ENCODE peak calls at places on chromosomes 3 and 15, in five cellular contexts. H is cardiac muscle cell, W is AG04450, J is NB4, F is GM20000. O is an unnamed sample.

GRCh38 chr3:172692751-172693310 is 18.0 kb downstream of the NCEH1 start:
- DNase-seq in H (no peak), W (no peak), J (peak), F (no peak), O (no peak)

GRCh38 chr3:57917611-57918010 is 90.6 kb upstream of the FLNB start:
- DNase-seq in H (no peak), W (no peak), J (no peak), F (no peak), O (no peak)

GRCh38 chr3:59442056-59442455 is 392.2 kb upstream of the CFAP20DC start:
- DNase-seq in H (no peak), W (no peak), J (no peak), F (no peak), O (no peak)

GRCh38 chr15:65292938-65293518 is 2.8 kb upstream of the RNU5A-1 start:
- DNase-seq in H (no peak), W (no peak), J (no peak), F (no peak), O (no peak)

GRCh38 chr3:102544741-102545140 is 109.9 kb downstream of the ZPLD1 start:
- DNase-seq in H (no peak), W (no peak), J (no peak), F (no peak), O (no peak)

GRCh38 chr15:31393441-31394091 is 66.9 kb downstream of the KLF13 start:
- DNase-seq in H (no peak), W (no peak), J (peak), F (peak), O (no peak)

GRCh38 chr3:145522893-145523651 is 637.9 kb downstream of the PLOD2 start:
- DNase-seq in H (no peak), W (no peak), J (no peak), F (no peak), O (no peak)

GRCh38 chr3:134650431-134651346 is at the start of gene KY:
- DNase-seq in H (peak), W (no peak), J (peak), F (no peak), O (no peak)

GRCh38 chr3:183098538-183099025 is 714 bp downstream of the MCCC1 start:
- DNase-seq in H (no peak), W (no peak), J (no peak), F (peak), O (no peak)

GRCh38 chr3:54954019-54954418 is 26.2 kb upstream of the LRTM1 start:
- DNase-seq in H (peak), W (peak), J (no peak), F (no peak), O (peak)

GRCh38 chr3:37985637-37986320 is 4.8 kb upstream of the VILL start:
- DNase-seq in H (no peak), W (no peak), J (no peak), F (no peak), O (no peak)

DNA sequence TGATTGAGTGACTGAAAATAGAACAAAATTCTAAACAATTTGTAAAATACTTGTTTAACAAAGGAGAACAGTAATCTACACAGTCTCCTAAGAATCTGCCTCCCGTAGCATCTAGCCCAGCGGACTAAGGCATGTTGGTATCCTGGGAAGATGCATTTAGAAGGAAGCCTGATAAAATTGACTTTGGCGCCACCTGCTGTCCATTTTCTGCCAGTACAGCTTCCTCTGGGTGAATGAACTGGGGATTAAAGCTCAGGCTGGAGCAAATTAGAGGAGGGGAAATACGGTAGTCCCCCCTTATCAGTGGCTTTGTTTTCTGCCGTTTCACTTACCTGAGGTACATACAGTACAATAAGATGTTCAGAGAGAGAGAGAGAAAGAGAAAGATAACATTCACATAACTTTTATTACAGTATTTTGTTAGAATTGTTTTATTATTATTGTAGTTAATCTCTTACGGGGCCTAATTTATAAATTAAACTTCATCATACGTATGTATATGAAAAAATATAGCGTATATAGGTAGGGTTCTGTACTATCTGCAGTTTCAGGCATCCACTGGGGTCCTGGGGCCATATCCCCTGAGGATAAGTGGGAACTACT is 191.6 kb downstream of the GAP43 start:
- DNase-seq in H (peak), W (no peak), J (peak), F (peak), O (peak)
- TF ChIP-seq CTCF in H (peak), W (peak), J (peak), F (peak), O (peak)

GRCh38 chr3:46604127-46604526 is 8.2 kb upstream of the FAM240A start:
- DNase-seq in H (no peak), W (no peak), J (peak), F (no peak), O (no peak)
- TF ChIP-seq CTCF in H (no peak), W (no peak), J (no peak), F (no peak), O (no peak)

DNA sequence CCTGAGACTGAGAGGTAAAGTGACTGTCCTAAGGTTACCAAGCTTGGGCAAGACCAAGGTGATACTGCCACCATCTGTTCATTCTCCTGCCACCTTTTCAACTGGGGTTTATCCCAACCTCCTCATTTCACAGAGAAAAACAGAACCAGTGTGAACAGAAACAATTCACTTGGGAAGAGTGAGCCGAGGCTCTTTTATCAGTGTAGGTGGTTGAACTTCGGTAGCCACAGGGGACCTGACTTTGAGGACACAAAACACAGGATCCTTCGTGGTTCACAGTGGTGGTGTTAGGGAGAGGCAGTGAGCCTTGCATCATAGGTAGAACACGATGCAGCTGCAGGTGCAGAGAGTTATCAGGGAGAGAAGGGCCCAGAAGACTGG is 72.8 kb upstream of the ICE2 start:
- DNase-seq in H (no peak), W (no peak), J (no peak), F (no peak), O (no peak)
- TF ChIP-seq CTCF in H (no peak), W (no peak), J (no peak), F (no peak), O (no peak)

GRCh38 chr3:142963266-142964149 is at the start of gene PAQR9:
- DNase-seq in H (peak), W (no peak), J (peak), F (peak), O (no peak)
- TF ChIP-seq CTCF in H (no peak), W (no peak), J (no peak), F (no peak), O (no peak)

DNA sequence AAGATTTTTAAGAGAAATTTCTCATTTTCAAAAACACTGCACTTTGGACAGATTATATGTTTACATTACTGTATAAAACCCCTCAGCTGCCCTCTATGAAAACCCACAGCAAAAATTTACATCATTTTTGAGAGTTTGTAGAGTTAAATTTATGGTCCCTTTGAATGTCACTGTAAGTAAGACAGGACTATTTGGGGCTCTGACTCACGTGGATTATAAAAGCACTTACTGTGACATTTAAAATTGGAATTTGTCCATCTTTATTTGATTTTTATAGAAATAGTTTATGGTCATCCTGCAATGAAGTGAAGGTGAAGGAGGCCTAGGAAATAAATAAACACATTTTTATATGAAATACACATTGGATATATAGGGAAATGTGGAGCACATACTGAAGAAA is 149.6 kb downstream of the GAP43 start:
- DNase-seq in H (no peak), W (no peak), J (no peak), F (no peak), O (no peak)
- TF ChIP-seq CTCF in H (no peak), W (no peak), J (no peak), F (no peak), O (no peak)

DNA sequence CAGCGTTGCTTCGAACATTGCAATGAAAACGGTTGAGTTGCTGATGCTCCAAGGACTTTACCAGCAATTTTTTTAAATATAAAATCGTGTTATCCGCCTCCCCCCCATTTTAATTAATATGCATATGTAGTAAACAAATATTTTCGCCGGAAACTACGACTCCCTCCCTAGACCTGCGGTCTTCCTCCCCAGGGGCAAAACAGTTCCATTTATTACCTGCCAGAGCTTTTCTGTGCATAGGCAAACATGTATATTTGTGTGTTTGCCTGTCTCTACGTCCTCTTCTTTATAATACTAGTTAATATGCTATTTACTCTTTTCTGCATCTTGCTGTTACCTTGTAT is 593 bp upstream of the RSL24D1 start:
- DNase-seq in H (no peak), W (no peak), J (no peak), F (no peak), O (no peak)
- TF ChIP-seq CTCF in H (no peak), W (no peak), J (no peak), F (no peak), O (no peak)

GRCh38 chr15:49830411-49830810 is 209.6 kb downstream of the DTWD1 start:
- DNase-seq in H (no peak), W (no peak), J (no peak), F (no peak), O (no peak)

GRCh38 chr15:49827311-49827710 is 206.5 kb downstream of the DTWD1 start:
- DNase-seq in H (no peak), W (no peak), J (no peak), F (no peak), O (no peak)

GRCh38 chr15:49831206-49831965 is 210.5 kb downstream of the DTWD1 start:
- DNase-seq in H (no peak), W (no peak), J (no peak), F (no peak), O (peak)

GRCh38 chr15:49826640-49827281 is 205.9 kb downstream of the DTWD1 start:
- DNase-seq in H (no peak), W (no peak), J (no peak), F (no peak), O (no peak)

DNA sequence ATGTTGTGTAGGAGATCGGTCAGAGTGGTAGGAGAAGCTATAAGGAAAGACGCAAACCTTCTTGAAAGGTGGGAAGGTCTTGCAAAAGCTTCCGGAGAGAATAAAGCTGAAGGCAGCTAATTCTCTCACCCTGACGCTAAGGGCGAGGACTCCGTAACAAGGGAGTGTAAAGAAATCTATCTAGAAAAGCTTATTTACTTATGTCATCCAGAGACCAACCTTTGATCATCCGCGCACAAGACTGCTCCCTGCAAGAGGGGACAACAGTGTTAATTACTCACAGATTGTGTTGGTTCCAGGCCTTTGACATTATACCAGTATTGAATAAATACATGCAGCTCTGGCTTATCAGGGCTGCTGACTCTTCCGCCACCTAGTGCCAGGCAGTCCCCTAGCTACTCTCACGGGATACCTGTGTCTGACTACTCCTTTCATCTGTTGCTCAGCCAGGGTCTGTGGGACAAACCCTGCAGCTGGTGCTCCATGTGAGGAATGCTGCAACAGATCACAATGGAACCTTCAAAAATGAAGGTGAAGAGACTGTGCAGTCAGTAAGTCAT is 211.7 kb downstream of the DTWD1 start:
- DNase-seq in H (peak), W (no peak), J (peak), F (no peak), O (no peak)
- TF ChIP-seq CTCF in H (peak), W (peak), J (no peak), F (no peak), O (peak)

DNA sequence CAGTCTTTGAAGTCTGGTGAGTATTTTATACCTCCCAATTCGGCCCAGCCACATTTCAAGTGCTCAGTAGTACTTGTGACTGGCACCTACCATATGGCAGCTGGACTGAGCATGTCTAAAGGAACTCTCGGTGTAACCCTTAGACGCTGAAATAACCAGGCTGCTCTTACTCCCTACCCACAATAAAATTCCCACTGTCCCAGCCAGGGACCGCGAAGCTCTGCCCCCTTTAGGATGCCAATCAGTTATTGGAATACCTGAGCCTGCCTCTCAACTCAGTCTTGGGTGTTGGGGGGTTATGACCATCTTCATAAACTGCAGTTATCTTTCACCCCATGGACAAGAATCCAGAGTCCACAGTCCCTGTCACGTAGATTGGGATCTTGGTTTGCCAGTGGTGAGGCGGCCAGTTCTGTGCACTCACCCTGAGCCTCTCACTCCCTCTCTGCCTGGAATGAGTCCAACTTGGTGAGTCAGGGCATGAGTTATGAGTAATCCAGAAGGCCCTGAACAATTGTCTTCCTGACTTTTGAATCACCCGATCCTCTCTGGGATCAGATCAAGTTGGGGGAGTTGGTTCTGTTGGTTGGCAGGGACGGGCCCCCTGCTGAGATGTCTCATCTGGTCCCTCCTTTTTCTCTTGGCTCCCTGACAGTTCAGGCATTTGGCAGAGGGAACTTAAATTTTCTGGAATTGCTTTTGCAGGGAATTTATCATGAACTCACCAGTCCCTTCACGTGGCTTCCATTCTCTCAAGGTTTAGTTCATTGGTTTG is 120.1 kb upstream of the UBE2E1 start:
- DNase-seq in H (no peak), W (peak), J (peak), F (no peak), O (peak)
- TF ChIP-seq CTCF in H (no peak), W (no peak), J (no peak), F (no peak), O (no peak)

DNA sequence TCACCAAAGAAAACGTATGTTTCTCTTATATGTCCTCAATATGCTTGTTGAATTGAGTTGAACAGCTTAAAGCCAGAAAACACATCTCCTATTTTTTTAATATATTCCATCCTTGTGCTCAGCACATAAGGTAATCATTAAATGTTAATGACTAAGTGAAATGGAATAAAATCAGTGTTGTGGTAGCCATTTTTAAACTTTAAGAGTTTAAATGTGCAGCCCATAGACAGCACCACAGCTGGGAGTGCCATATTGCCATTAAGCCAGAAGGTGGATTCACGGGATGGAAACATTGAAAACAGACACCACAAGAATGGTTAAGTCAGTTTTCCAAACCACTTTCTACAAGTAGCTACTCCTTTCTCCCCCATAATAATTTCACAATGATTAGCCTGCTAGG is 76.8 kb upstream of the C15orf61 start:
- DNase-seq in H (no peak), W (no peak), J (no peak), F (no peak), O (peak)
- TF ChIP-seq CTCF in H (no peak), W (no peak), J (no peak), F (no peak), O (peak)

GRCh38 chr3:81760924-81761903 is at the start of gene GBE1:
- DNase-seq in H (peak), W (peak), J (peak), F (peak), O (peak)
- TF ChIP-seq CTCF in H (peak), W (peak), J (peak), F (no peak), O (peak)

O was measured in HFFc6.